ENCODE peak calls at places on chromosomes 5 and 9, in nine cellular contexts. B, K, O, F, I, M, J, R and V are unnamed samples.

GRCh38 chr5:59789197-59789596 is 104.3 kb downstream of the PDE4D start:
- DNase-seq in B (no peak), K (peak; percentile 86), O (no peak), F (no peak), I (no peak), M (no peak), J (no peak), R (no peak), V (no peak)

GRCh38 chr9:114207034-114207815 is 51.9 kb downstream of the COL27A1 start:
- DNase-seq in B (peak; percentile 26), K (no peak), O (no peak), F (no peak), I (no peak), M (no peak), J (peak; percentile 32), R (no peak), V (no peak)

GRCh38 chr5:147508711-147509040 is 1.2 kb downstream of the DPYSL3 start:
- DNase-seq in B (no peak), K (no peak), O (no peak), F (no peak), I (no peak), M (no peak), J (no peak), R (no peak), V (no peak)

GRCh38 chr5:59187772-59188347 is 605.0 kb downstream of the RAB3C start:
- DNase-seq in B (no peak), K (peak; percentile 84), O (no peak), F (no peak), I (no peak), M (no peak), J (peak; percentile 62), R (no peak), V (no peak)

GRCh38 chr5:72955143-72955767 is 586 bp upstream of the FCHO2 start:
- DNase-seq in B (peak; percentile 78), K (peak; percentile 83), O (no peak), F (peak; percentile 58), I (no peak), M (no peak), J (no peak), R (no peak), V (no peak)

GRCh38 chr9:134155812-134156360 is 8.5 kb downstream of the RNU6ATAC start:
- DNase-seq in B (no peak), K (no peak), O (no peak), F (no peak), I (no peak), M (no peak), J (no peak), R (no peak), V (no peak)

GRCh38 chr9:7028591-7028990 is 270.8 kb downstream of the KDM4C start:
- DNase-seq in B (no peak), K (no peak), O (no peak), F (no peak), I (no peak), M (no peak), J (no peak), R (no peak), V (no peak)

GRCh38 chr9:123360161-123361085 is 4.4 kb downstream of the CRB2 start:
- DNase-seq in B (peak; percentile 87), K (no peak), O (peak; percentile 14), F (peak; percentile 53), I (peak; percentile 41), M (no peak), J (no peak), R (peak; percentile 85), V (peak; percentile 93)

GRCh38 chr5:33563983-33564908 is 123.5 kb downstream of the TARS1 start:
- DNase-seq in B (no peak), K (peak; percentile 24), O (no peak), F (no peak), I (no peak), M (peak; percentile 72), J (no peak), R (no peak), V (no peak)

GRCh38 chr9:114243240-114243639 is 79.7 kb upstream of the ORM1 start:
- DNase-seq in B (no peak), K (no peak), O (no peak), F (no peak), I (no peak), M (no peak), J (no peak), R (no peak), V (no peak)

GRCh38 chr9:89872913-89873707 is 268.3 kb downstream of the GADD45G start:
- DNase-seq in B (no peak), K (no peak), O (no peak), F (no peak), I (no peak), M (no peak), J (no peak), R (no peak), V (peak; percentile 64)

GRCh38 chr5:97087138-97087537 is 55.3 kb downstream of the LIX1 start:
- DNase-seq in B (no peak), K (no peak), O (no peak), F (no peak), I (no peak), M (peak; percentile 68), J (no peak), R (no peak), V (no peak)

GRCh38 chr9:96425500-96426169 is 7.5 kb upstream of the ZNF367 start:
- DNase-seq in B (no peak), K (no peak), O (no peak), F (no peak), I (no peak), M (no peak), J (no peak), R (no peak), V (no peak)

DNA sequence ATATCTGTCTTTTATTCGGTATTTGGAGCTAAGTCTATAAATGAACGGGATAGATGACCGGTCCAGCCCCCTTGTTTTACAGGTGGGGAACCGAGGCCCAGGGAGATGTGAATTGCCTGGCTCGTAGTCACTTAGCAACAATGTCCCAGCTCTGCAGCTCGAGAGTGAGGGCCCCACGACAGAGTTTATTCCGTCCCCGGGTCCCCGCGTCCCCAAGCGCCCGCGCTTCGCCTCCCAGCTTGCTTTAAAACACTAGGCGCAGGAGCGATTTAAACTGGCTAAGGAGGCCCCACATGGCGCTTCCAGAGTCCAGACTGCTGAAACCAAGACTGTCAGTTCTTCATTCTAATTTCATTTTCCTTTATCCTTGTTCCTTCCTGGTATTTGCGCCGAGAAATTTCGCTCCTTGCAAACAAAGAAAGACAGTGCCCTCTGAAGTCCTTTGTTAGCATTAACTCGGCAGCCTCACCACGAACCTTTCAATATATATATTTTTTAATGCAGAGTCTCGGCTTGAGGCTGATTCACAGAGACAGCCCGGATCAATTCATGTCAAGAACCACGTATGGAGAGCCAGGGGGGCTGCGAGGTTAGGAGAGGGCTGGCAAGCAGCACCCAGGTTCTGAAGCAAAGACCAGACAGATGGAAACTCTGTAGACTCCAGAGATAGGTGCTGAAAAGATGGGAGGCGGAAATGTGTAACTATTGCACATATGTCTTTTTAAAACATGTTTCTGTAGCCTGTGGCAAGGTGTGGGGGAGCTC is 1.4 kb upstream of the ENC1 start:
- DNase-seq in B (peak; percentile 52), K (peak; percentile 93), O (no peak), F (peak; percentile 64), I (peak; percentile 64), M (no peak), J (peak; percentile 77), R (peak; percentile 44), V (no peak)
- TF ChIP-seq CTCF in B (peak; percentile 53), K (peak; percentile 80), O (peak; percentile 26), F (peak; percentile 33), I (peak; percentile 37), M (peak; percentile 60), J (peak; percentile 74), R (peak; percentile 81), V (peak; percentile 65)

GRCh38 chr5:106956187-106956586 is 714.5 kb downstream of the EFNA5 start:
- DNase-seq in B (no peak), K (no peak), O (no peak), F (no peak), I (no peak), M (no peak), J (no peak), R (no peak), V (no peak)
- TF ChIP-seq CTCF in B (no peak), K (no peak), O (no peak), F (no peak), I (no peak), M (no peak), J (no peak), R (no peak), V (no peak)

DNA sequence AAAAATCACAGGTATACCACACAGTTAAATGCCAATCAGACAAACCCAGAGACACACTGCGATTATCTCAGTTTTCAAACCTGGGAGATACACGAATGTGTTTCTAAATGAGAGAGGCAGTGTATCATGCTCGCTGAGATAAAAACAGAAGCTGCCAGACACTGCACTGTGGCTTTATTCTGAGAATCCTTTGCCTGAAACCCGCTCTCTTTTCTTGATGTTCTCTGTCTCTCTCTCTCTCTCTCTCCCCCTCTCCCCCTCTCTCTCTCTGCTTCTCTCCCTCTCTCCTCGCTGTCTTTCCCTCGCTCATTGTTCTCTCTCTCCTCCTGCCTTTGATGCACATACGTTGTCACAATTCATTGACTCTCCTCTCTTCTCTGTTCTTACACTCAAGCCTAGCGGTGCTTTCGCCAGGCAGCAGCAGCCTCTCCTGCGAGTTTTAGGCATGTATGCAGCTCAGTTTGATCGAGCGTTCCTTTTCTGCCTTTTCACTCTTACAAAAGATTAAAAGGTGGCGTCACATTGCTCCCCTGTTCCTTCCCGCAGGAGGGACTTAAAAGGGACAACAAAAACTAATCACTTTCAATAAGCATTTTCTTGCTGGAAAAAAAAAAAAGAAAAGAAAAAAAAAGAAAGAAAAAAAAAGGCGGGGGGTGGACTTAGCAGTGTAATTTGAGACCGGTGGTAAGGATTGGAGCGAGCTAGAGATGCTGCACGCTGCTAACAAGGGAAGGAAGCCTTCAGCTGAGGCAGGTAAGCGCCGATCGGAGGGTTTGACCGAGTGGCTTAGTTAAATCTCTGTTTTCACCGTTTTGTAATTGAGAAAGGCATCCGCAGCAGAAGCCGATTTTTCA is 717.9 kb upstream of the WWC1 start:
- DNase-seq in B (no peak), K (peak; percentile 67), O (no peak), F (no peak), I (peak; percentile 6), M (no peak), J (peak; percentile 38), R (peak; percentile 20), V (no peak)
- TF ChIP-seq CTCF in B (no peak), K (peak; percentile 43), O (no peak), F (no peak), I (no peak), M (no peak), J (peak; percentile 36), R (no peak), V (peak; percentile 24)

DNA sequence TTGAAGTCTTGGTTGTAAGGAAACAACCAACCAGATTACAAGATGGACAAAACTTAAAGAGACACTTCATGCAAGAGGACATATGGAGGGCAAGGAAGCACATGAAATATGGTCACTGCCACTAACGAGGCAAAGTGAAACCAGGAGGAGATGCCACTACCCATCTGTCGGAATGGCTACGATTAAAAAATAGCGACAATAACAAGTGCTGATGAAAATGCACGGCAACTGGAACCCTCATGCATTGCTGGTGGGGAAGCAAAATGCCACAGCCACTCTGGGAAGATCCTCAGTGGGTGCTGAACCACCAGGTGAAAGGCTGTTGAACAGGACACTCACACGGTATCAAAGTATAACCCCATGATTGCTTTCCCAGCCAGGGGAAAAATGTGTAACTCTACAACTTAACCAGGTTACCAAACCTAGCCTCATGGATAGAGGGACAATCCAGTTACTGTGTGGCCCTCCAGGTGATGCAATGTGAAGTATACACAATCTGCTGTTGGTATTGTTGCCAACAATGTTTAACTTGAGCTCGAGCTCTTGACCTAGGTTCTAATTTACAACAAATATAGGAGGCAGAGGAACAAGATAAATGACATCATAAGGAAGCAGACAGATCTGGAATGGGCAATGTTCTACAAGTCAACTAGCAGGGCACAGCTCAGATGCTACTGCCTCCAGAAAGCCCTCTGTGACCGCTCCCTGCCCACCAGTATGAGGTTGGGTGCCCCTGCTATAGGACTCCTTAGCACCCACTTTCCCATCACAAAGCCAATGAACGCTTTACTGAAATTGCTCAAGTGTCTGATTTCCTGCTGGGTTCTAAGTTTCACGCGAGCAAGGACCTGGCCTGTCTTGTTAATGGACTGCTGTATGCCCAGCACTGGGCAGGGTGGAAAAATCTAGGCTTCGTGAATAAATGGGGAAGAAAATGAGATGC is 25.8 kb downstream of the SH3PXD2B start:
- DNase-seq in B (no peak), K (no peak), O (no peak), F (no peak), I (no peak), M (no peak), J (no peak), R (no peak), V (no peak)
- TF ChIP-seq CTCF in B (no peak), K (no peak), O (no peak), F (no peak), I (no peak), M (no peak), J (no peak), R (no peak), V (no peak)